ENCODE peak calls at places on chromosomes 6 and 20, in seven cellular contexts. E is IMR-90, M is H1, W is mesendoderm, L is H9, O is mesenchymal stem cell, Y is trophoblast cell. D is an unnamed sample.
A peak's percentile ranks its signal among the peaks of the same experiment; 100 is the strongest.

GRCh38 chr6:110875548-110876169 is 1.1 kb downstream of the AMD1 start:
- DNase-seq in M (no peak), E (no peak), O (no peak), Y (peak; percentile 93), W (peak; percentile 65), L (no peak), D (no peak)

GRCh38 chr20:36773123-36773547 is 428 bp downstream of the DSN1 start:
- DNase-seq in Y (no peak), M (no peak), O (no peak), E (no peak), W (no peak), L (no peak), D (no peak)

GRCh38 chr6:81484251-81484650 is 268.2 kb downstream of the TENT5A start:
- DNase-seq in L (no peak), E (no peak), O (no peak), M (no peak), W (no peak), Y (no peak), D (no peak)

GRCh38 chr20:48364688-48365421 is 462.9 kb downstream of the PREX1 start:
- DNase-seq in Y (no peak), O (no peak), L (no peak), M (no peak), W (no peak), E (no peak), D (no peak)

GRCh38 chr6:139608872-139609271 is 234.4 kb upstream of the CITED2 start:
- DNase-seq in E (peak; percentile 83), Y (no peak), W (no peak), M (no peak), O (peak; percentile 59), L (no peak), D (no peak)

GRCh38 chr20:61933951-61934715 is 131.5 kb downstream of the TAF4 start:
- DNase-seq in L (no peak), E (no peak), O (no peak), W (peak; percentile 46), M (peak; percentile 17), Y (no peak), D (no peak)

GRCh38 chr6:164753517-164753916 is 555.9 kb downstream of the C6orf118 start:
- DNase-seq in Y (no peak), L (no peak), O (peak; percentile 1), W (no peak), M (no peak), E (no peak), D (no peak)

GRCh38 chr6:146892613-146893401 is 294.0 kb downstream of the ADGB start:
- DNase-seq in W (peak; percentile 53), L (no peak), O (peak; percentile 80), E (peak; percentile 92), Y (peak; percentile 70), M (no peak), D (no peak)

GRCh38 chr6:164214066-164214465 is 799.5 kb downstream of the QKI start:
- DNase-seq in M (no peak), Y (no peak), W (no peak), L (no peak), O (no peak), E (no peak), D (no peak)

GRCh38 chr6:117840541-117840983 is 66.5 kb upstream of the SLC35F1 start:
- DNase-seq in Y (peak; percentile 5), L (no peak), M (no peak), W (peak; percentile 70), E (peak; percentile 36), O (peak; percentile 57), D (peak; percentile 47)

GRCh38 chr6:82196159-82196558 is 51.4 kb downstream of the IBTK start:
- DNase-seq in M (no peak), W (no peak), Y (no peak), L (no peak), O (no peak), E (no peak), D (no peak)

GRCh38 chr20:61886721-61887658 is 178.7 kb downstream of the TAF4 start:
- DNase-seq in E (peak; percentile 35), O (peak; percentile 42), M (no peak), Y (no peak), L (peak; percentile 75), W (peak; percentile 70), D (peak; percentile 33)

GRCh38 chr6:42532038-42532669 is 31.7 kb upstream of the UBR2 start:
- DNase-seq in M (no peak), Y (peak; percentile 16), L (no peak), O (peak; percentile 75), E (peak; percentile 73), W (peak; percentile 66), D (peak; percentile 36)

GRCh38 chr6:159715168-159715567 is 12.1 kb upstream of the WTAP start:
- DNase-seq in Y (no peak), M (no peak), L (no peak), W (no peak), E (no peak), O (no peak), D (no peak)

GRCh38 chr20:38418509-38419204 is 16.5 kb downstream of the SNHG17 start:
- DNase-seq in W (no peak), Y (no peak), E (peak; percentile 40), O (peak; percentile 9), M (no peak), L (no peak), D (no peak)

GRCh38 chr6:142323377-142323776 is 21.6 kb downstream of the ADGRG6 start:
- DNase-seq in W (no peak), O (peak; percentile 59), E (no peak), Y (peak; percentile 71), M (no peak), L (no peak), D (no peak)

GRCh38 chr20:44909872-44910689 is at the start of gene PABPC1L:
- DNase-seq in Y (peak; percentile 44), L (peak; percentile 96), E (peak; percentile 54), W (peak; percentile 93), O (peak; percentile 68), M (peak; percentile 87), D (peak; percentile 51)

GRCh38 chr6:125872259-125872921 is 81.6 kb downstream of the NCOA7 start:
- DNase-seq in L (no peak), M (no peak), O (no peak), E (peak; percentile 25), Y (peak; percentile 55), W (peak; percentile 30), D (no peak)

GRCh38 chr6:151624900-151625536 is 131.2 kb downstream of the CCDC170 start:
- DNase-seq in L (no peak), E (no peak), O (no peak), M (no peak), Y (no peak), W (no peak), D (no peak)

GRCh38 chr6:81690073-81690472 is 62.4 kb downstream of the TENT5A start:
- DNase-seq in E (no peak), O (no peak), M (no peak), Y (peak; percentile 28), L (no peak), W (no peak), D (no peak)

GRCh38 chr6:17851001-17851719 is 136.3 kb downstream of the KIF13A start:
- DNase-seq in O (peak; percentile 49), E (peak; percentile 55), W (no peak), Y (no peak), L (no peak), M (no peak), D (no peak)

GRCh38 chr6:13611715-13612114 is 3.4 kb upstream of the NOL7 start:
- DNase-seq in O (peak; percentile 29), Y (no peak), W (no peak), M (no peak), E (no peak), L (no peak), D (no peak)

GRCh38 chr6:75402296-75402695 is 91.3 kb downstream of the FILIP1 start:
- DNase-seq in W (no peak), O (peak; percentile 61), L (no peak), M (no peak), Y (peak; percentile 23), E (peak; percentile 86), D (no peak)

DNA sequence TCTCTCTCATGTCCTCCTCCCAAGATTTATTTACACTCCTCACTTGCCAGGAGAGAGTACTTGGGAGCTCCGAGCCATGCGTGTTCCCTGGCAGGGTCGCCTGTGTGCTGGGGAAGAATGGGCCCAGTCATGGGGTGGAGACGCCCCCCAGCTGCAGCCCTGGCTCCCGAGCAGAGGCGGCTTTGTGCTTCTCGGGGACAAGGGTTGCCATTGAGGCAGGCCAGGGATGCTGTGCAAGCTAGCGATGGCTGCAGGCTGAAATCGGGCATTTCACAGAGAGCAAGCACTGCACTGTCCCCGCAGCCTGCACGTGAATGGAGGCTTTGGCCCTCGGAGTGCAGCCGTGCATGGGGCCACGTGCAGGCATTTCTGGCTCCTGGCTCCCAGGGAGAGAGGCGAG is 23.8 kb downstream of the PHACTR3 start:
- DNase-seq in L (no peak), O (no peak), Y (no peak), M (no peak), W (no peak), E (no peak), D (no peak)
- H2BK5ac ChIP-seq in L (no peak overlapping the region), O (no peak overlapping the region), Y (no peak overlapping the region), M (no peak overlapping the region), W (no peak overlapping the region), E (no peak overlapping the region), D (no peak overlapping the region)

GRCh38 chr6:132219901-132220300 is 181.4 kb downstream of the MOXD1 start:
- DNase-seq in O (no peak), Y (no peak), W (peak; percentile 9), E (no peak), M (no peak), L (no peak), D (no peak)
- H2BK5ac ChIP-seq in O (no peak overlapping the region), Y (no peak overlapping the region), W (no peak overlapping the region), E (no peak overlapping the region), M (no peak overlapping the region), L (no peak overlapping the region), D (no peak overlapping the region)

DNA sequence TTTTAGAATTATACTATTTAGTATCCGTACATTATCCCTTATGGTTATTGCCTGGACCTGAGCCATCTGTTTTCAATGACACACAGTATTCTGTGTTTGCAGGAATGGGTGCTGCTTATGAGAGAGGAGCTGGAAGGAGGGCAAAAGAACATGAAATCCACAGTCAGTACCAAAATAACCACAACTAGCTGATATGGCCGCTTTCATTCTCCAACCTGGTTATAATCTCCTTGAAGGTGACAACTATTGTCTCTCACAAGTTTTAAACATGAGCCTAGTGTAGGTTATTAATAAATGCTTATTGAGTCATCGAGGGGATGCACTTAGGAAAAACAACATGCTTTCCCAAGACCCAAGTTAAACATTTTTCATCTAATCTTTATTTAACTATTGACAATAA is 356.6 kb downstream of the BMP2 start:
- DNase-seq in W (no peak), L (no peak), Y (no peak), E (no peak), M (no peak), O (no peak), D (no peak)
- H2BK5ac ChIP-seq in W (no peak overlapping the region), L (no peak overlapping the region), Y (no peak overlapping the region), E (no peak overlapping the region), M (no peak overlapping the region), O (no peak overlapping the region), D (no peak overlapping the region)

GRCh38 chr20:347317-347639 is 367 bp downstream of the NRSN2 start:
- DNase-seq in E (no peak), Y (no peak), L (no peak), O (no peak), M (no peak), W (peak; percentile 29), D (no peak)

GRCh38 chr20:348972-349841 is 2.3 kb downstream of the NRSN2 start:
- DNase-seq in W (no peak), E (no peak), M (no peak), L (no peak), Y (no peak), O (no peak), D (no peak)

GRCh38 chr20:347640-348484 is 951 bp downstream of the NRSN2 start:
- DNase-seq in O (peak; percentile 98), M (peak; percentile 89), E (peak; percentile 90), Y (peak; percentile 59), W (peak; percentile 98), L (peak; percentile 97), D (peak; percentile 94)

GRCh38 chr20:346033-346639 is 775 bp upstream of the NRSN2 start:
- DNase-seq in Y (no peak), L (no peak), M (no peak), O (no peak), W (no peak), E (no peak), D (no peak)

GRCh38 chr20:346640-347316 is at the start of gene NRSN2:
- DNase-seq in L (peak; percentile 66), E (peak; percentile 62), W (peak; percentile 83), O (peak; percentile 87), M (no peak), Y (no peak), D (peak; percentile 49)
- H2BK5ac ChIP-seq in L (no peak within 1 kb of the TSS), E (peak within 1 kb of the TSS; percentile 85), W (no peak within 1 kb of the TSS), O (peak within 1 kb of the TSS; percentile 91), M (peak within 1 kb of the TSS; percentile 93), Y (peak within 1 kb of the TSS; percentile 43), D (peak within 1 kb of the TSS; percentile 90)